ENCODE peak calls at places on chromosomes 4 and X, in nine cellular contexts. Y is stimulated activated CD8-positive, alpha-beta memory T cell treated with anti-CD3 and anti-CD28 coated beads, Interleukin-4, amount 100 ng/mL, for 4 hours; G is PC-9; E is BE2C; U is substantia nigra; H is Ammon's horn; I is HTR-8/SVneo; W is EL; M is NCI-H460. J is an unnamed sample.

GRCh38 chr4:176642472-176642871 is 150.2 kb downstream of the VEGFC start:
- DNase-seq in E (no peak), Y (no peak), U (no peak), I (no peak), M (no peak), G (no peak), W (no peak), H (no peak), J (no peak)

GRCh38 chrX:29478336-29479069 is 736.9 kb upstream of the MAGEB2 start:
- DNase-seq in G (peak; percentile 15), E (peak; percentile 3), Y (no peak), U (peak; percentile 0), I (peak; percentile 74), W (peak; percentile 2), M (peak; percentile 47), H (no peak), J (peak; percentile 5)

GRCh38 chr4:41009411-41009810 is 204.9 kb downstream of the APBB2 start:
- DNase-seq in W (peak; percentile 76), U (no peak), G (no peak), M (peak; percentile 61), I (no peak), H (no peak), Y (no peak), E (no peak), J (no peak)

GRCh38 chrX:53320543-53321215 is 39.3 kb upstream of the IQSEC2 start:
- DNase-seq in W (no peak), H (no peak), E (no peak), Y (no peak), I (no peak), G (no peak), U (peak; percentile 6), M (no peak), J (no peak)

GRCh38 chrX:56766554-56767412 is 37.7 kb downstream of the NBDY start:
- DNase-seq in I (no peak), U (no peak), E (no peak), G (no peak), M (no peak), Y (no peak), W (peak; percentile 50), H (no peak), J (no peak)

GRCh38 chrX:141185366-141185765 is 8.4 kb upstream of the LDOC1 start:
- DNase-seq in I (no peak), Y (no peak), M (no peak), W (no peak), E (no peak), U (no peak), G (no peak), H (peak; percentile 39), J (peak; percentile 78)

GRCh38 chr4:121764702-121765367 is at the start of gene SMIM43:
- DNase-seq in Y (no peak), U (no peak), M (no peak), H (no peak), G (no peak), W (peak; percentile 20), I (peak; percentile 21), E (no peak), J (no peak)

GRCh38 chrX:17413228-17413627 is 38.2 kb downstream of the NHS start:
- DNase-seq in H (peak; percentile 1), E (no peak), Y (no peak), G (no peak), U (no peak), W (peak; percentile 70), I (peak; percentile 10), M (peak; percentile 32), J (no peak)

GRCh38 chr4:141786921-141787320 is 150.5 kb downstream of the IL15 start:
- DNase-seq in U (no peak), W (peak; percentile 41), E (no peak), I (no peak), Y (no peak), G (no peak), M (no peak), H (no peak), J (no peak)

GRCh38 chr4:13920901-13921300 is 293.4 kb upstream of the BOD1L1 start:
- DNase-seq in M (peak; percentile 47), Y (no peak), E (no peak), I (peak; percentile 77), U (no peak), W (peak; percentile 100), H (no peak), G (peak; percentile 78), J (no peak)

GRCh38 chrX:40854242-40854641 is 118.9 kb upstream of the MED14 start:
- DNase-seq in Y (no peak), G (no peak), U (no peak), E (no peak), W (no peak), H (no peak), I (no peak), M (no peak), J (no peak)

GRCh38 chr4:182324282-182324681 is 81.1 kb downstream of the TENM3 start:
- DNase-seq in Y (no peak), G (no peak), U (no peak), W (no peak), M (no peak), E (no peak), I (no peak), H (no peak), J (no peak)

J was measured in pons.